ENCODE peak calls at places on chromosome 16, in four cellular contexts. O, V, D and K are unnamed samples.

GRCh38 chr16:50667497-50668367 is 13.4 kb downstream of the SNX20 start:
- DNase-seq in O (no peak), V (peak; percentile 26), D (no peak), K (no peak)

GRCh38 chr16:50270510-50271147 is 4.3 kb downstream of the ADCY7 start:
- DNase-seq in O (no peak), V (no peak), D (no peak), K (no peak)

GRCh38 chr16:68782198-68783174 is 45.4 kb downstream of the CDH1 start:
- DNase-seq in O (no peak), V (no peak), D (no peak), K (no peak)

GRCh38 chr16:84832488-84833141 is 12.8 kb downstream of the CRISPLD2 start:
- DNase-seq in O (peak; percentile 13), V (no peak), D (peak; percentile 99), K (peak; percentile 74)

GRCh38 chr16:2686912-2687507 is 4.7 kb downstream of the KCTD5 start:
- DNase-seq in O (no peak), V (no peak), D (no peak), K (peak; percentile 74)

GRCh38 chr16:1153480-1154160 is 714 bp downstream of the CACNA1H start:
- DNase-seq in O (no peak), V (peak; percentile 49), D (no peak), K (no peak)

GRCh38 chr16:67190448-67191399 is 788 bp upstream of the EXOC3L1 start:
- DNase-seq in O (no peak), V (no peak), D (no peak), K (no peak)

GRCh38 chr16:81658373-81658772 is 120.7 kb upstream of the PLCG2 start:
- DNase-seq in O (no peak), V (no peak), D (no peak), K (no peak)

GRCh38 chr16:57736419-57737281 is 1.1 kb downstream of the KATNB1 start:
- DNase-seq in O (no peak), V (peak; percentile 20), D (peak; percentile 93), K (no peak)

DNA sequence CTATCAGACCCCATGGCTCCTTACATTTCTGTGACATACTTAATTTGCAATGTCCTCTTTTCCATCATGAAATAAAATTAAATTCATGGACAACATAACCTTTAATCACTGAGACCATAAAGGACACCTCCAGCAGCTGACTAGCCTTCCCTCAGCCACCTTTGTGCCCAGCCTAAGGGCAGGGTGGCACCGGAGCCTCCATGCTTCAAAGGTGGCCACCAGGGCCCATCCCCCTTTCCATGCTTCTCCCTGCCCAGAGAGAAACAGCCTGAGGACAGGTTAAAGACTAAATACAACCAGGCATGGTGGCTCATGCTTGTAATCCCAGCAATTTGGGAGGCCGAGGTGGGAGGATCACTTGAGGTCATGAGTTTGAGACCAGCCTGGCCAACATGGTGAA is 94.3 kb downstream of the ADCY9 start:
- DNase-seq in O (no peak), V (no peak), D (no peak), K (no peak)
- H3K4me1 ChIP-seq in O (peaks cover 23% of the 10 kb centered on the region), V (no peaks in the 10 kb centered on the region), D (peaks cover 14% of the 10 kb centered on the region), K (peaks cover 26% of the 10 kb centered on the region)

DNA sequence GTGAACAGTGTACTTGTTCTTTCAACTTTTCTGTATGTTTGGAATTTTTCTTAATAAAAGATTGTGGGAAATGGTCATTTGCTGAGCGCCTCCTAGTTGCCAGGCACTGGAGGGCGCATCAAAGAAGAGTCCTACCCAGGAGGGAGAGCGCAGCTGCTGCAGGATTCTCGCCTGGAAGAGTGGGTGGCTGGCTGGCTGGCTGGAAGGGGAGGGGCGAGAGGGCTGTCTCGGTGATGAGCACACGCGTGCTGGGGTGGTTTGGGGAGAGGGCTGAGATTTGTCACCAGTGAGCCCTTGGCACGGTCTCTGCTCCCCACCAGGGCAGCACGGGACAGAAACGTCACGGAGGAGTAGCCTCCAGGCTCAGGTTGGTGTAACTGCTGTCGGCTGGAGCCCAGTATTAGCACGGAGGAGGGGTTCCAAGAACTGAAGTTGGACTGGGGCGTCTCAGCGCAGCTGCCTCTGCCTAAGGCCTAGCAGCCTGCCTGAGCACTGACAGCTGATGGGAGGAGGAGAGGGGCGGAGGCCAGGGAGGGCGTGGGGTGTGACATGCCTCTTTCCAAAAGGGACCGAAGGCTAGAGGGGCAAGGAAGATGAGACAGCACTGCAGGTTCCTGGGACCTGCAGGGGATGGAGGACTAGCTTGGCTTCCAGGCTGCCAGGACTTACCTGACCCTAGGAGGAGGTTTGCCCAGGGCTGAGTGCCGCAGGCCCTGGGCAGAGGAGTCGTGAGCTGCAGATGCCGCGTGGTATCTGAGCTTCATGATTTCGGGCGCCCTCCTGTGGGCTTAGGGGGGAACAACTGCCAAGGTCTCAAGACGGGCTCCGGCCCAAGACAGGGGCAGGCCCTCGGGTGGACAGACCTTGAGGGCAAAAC is 5.7 kb downstream of the LDHD start:
- DNase-seq in O (peak; percentile 60), V (peak; percentile 95), D (peak; percentile 97), K (peak; percentile 89)
- H3K4me1 ChIP-seq in O (peaks cover 41% of the 10 kb centered on the region), V (peaks cover 19% of the 10 kb centered on the region), D (peaks cover 30% of the 10 kb centered on the region), K (no peaks in the 10 kb centered on the region)

GRCh38 chr16:75624921-75625334 is 1.8 kb upstream of the ADAT1 start:
- DNase-seq in O (no peak), V (no peak), D (peak; percentile 35), K (no peak)
- H3K4me1 ChIP-seq in O (peaks cover 25% of the 10 kb centered on the region), V (peaks cover 9% of the 10 kb centered on the region), D (peaks cover 18% of the 10 kb centered on the region), K (no peaks in the 10 kb centered on the region)

DNA sequence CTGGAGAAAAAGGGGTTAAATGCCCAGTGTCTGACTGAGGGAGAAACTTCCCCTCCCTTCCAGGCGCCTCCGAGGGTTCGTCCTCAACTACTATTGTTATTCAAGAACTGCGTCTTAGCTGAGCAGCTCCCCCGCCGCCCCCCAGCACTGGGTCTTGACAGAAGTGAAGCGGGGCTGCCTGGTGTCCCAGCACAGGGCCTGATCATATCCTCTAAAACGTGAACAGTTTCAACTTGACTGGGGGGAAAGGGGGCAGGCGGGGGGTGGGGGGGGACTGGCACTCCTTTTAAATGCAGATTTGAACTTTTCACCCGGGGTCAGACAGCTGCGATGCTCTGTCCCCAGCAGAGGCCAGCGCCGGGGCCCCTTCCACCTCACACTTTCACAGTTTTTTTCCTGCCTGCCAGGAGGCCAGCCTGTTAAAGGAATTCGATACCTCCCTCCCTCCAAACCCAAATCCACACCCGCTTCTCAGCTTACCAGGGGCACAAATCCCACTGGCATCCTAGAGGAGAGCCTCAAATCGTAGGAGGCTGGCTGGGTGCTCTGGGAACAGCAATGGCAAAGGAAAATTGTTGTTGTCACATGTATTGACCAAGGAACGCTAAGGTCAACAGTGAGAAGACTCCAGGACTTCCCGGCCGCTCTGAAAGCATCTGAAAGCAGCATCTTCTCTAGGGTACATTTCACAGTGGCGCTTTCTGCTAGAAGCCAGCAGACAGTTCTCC is 14.5 kb downstream of the ZFHX3 start:
- DNase-seq in O (no peak), V (peak; percentile 71), D (no peak), K (no peak)
- H3K4me1 ChIP-seq in O (peaks cover 73% of the 10 kb centered on the region), V (peaks cover 90% of the 10 kb centered on the region), D (peaks cover 18% of the 10 kb centered on the region), K (peaks cover 7% of the 10 kb centered on the region)

GRCh38 chr16:11345040-11345862 is at the start of gene RMI2:
- DNase-seq in O (peak; percentile 83), V (peak; percentile 98), D (peak; percentile 99), K (peak; percentile 97)

GRCh38 chr16:11340710-11341109 is 4.5 kb upstream of the RMI2 start:
- DNase-seq in O (no peak), V (no peak), D (no peak), K (no peak)

GRCh38 chr16:11342021-11342855 is 3.0 kb upstream of the RMI2 start:
- DNase-seq in O (no peak), V (no peak), D (no peak), K (no peak)

GRCh38 chr16:11346700-11347319 is 1.6 kb downstream of the RMI2 start:
- DNase-seq in O (no peak), V (no peak), D (no peak), K (no peak)

GRCh38 chr16:11341371-11341770 is 3.9 kb upstream of the RMI2 start:
- DNase-seq in O (no peak), V (no peak), D (no peak), K (no peak)
- H3K4me1 ChIP-seq in O (peaks cover 6% of the 10 kb centered on the region), V (no peaks in the 10 kb centered on the region), D (no peaks in the 10 kb centered on the region), K (peaks cover 6% of the 10 kb centered on the region)